ENCODE peak calls at places on chromosomes 1 and 21, in six cellular contexts. One of them, this sample, is unnamed.

GRCh38 chr1:171917361-171917760 is 76.1 kb downstream of the DNM3 start:
- DNase-seq in GM23338: no peak
- DNase-seq in HCT116: no peak
- DNase-seq in PC-3: no peak
- DNase-seq in neural progenitor cell: no peak
- DNase-seq in MM.1S: no peak
- DNase-seq in this sample: no peak

GRCh38 chr1:184418955-184419733 is 32.3 kb downstream of the C1orf21 start:
- DNase-seq in HCT116: no peak
- DNase-seq in GM23338: no peak
- DNase-seq in neural progenitor cell: no peak
- DNase-seq in MM.1S: no peak
- DNase-seq in PC-3: peak
- DNase-seq in this sample: no peak

GRCh38 chr21:41786521-41786987 is 19.7 kb upstream of the RIPK4 start:
- DNase-seq in GM23338: no peak
- DNase-seq in HCT116: no peak
- DNase-seq in neural progenitor cell: no peak
- DNase-seq in PC-3: peak
- DNase-seq in MM.1S: no peak
- DNase-seq in this sample: peak

GRCh38 chr1:157485793-157486192 is 66.5 kb downstream of the FCRL5 start:
- DNase-seq in HCT116: no peak
- DNase-seq in MM.1S: no peak
- DNase-seq in neural progenitor cell: no peak
- DNase-seq in GM23338: no peak
- DNase-seq in PC-3: no peak
- DNase-seq in this sample: no peak

GRCh38 chr1:41284121-41284520 is 42.0 kb upstream of the SCMH1 start:
- DNase-seq in neural progenitor cell: no peak
- DNase-seq in GM23338: no peak
- DNase-seq in MM.1S: no peak
- DNase-seq in HCT116: no peak
- DNase-seq in PC-3: no peak
- DNase-seq in this sample: no peak

GRCh38 chr1:1304331-1305299 is 3.1 kb downstream of the ACAP3 start:
- DNase-seq in MM.1S: no peak
- DNase-seq in HCT116: no peak
- DNase-seq in GM23338: peak
- DNase-seq in neural progenitor cell: peak
- DNase-seq in PC-3: no peak
- DNase-seq in this sample: peak

GRCh38 chr1:159318784-159319551 is 16.8 kb downstream of the FCER1A start:
- DNase-seq in GM23338: no peak
- DNase-seq in HCT116: no peak
- DNase-seq in MM.1S: peak
- DNase-seq in PC-3: no peak
- DNase-seq in neural progenitor cell: no peak
- DNase-seq in this sample: no peak

GRCh38 chr1:9080704-9081291 is 11.4 kb upstream of the SLC2A5 start:
- DNase-seq in HCT116: peak
- DNase-seq in MM.1S: peak
- DNase-seq in neural progenitor cell: no peak
- DNase-seq in PC-3: peak
- DNase-seq in GM23338: no peak
- DNase-seq in this sample: no peak

GRCh38 chr1:8586438-8586837 is 231.0 kb downstream of the RERE start:
- DNase-seq in PC-3: no peak
- DNase-seq in GM23338: no peak
- DNase-seq in MM.1S: no peak
- DNase-seq in HCT116: no peak
- DNase-seq in neural progenitor cell: no peak
- DNase-seq in this sample: no peak

GRCh38 chr1:167057297-167057688 is 32.9 kb downstream of the GPA33 start:
- DNase-seq in HCT116: peak
- DNase-seq in MM.1S: peak
- DNase-seq in GM23338: peak
- DNase-seq in neural progenitor cell: peak
- DNase-seq in PC-3: peak
- DNase-seq in this sample: peak

GRCh38 chr1:224559971-224560728 is 56.0 kb upstream of the CNIH3 start:
- DNase-seq in MM.1S: no peak
- DNase-seq in PC-3: peak
- DNase-seq in HCT116: no peak
- DNase-seq in GM23338: no peak
- DNase-seq in neural progenitor cell: no peak
- DNase-seq in this sample: peak

GRCh38 chr1:172630868-172631267 is 28.0 kb upstream of the FASLG start:
- DNase-seq in GM23338: no peak
- DNase-seq in MM.1S: no peak
- DNase-seq in neural progenitor cell: no peak
- DNase-seq in HCT116: no peak
- DNase-seq in PC-3: peak
- DNase-seq in this sample: peak

GRCh38 chr1:201742476-201742875 is 86.5 kb upstream of the IPO9 start:
- DNase-seq in MM.1S: no peak
- DNase-seq in neural progenitor cell: peak
- DNase-seq in HCT116: no peak
- DNase-seq in GM23338: no peak
- DNase-seq in PC-3: no peak
- DNase-seq in this sample: peak

GRCh38 chr1:24027838-24028468 is 47.8 kb upstream of the SRSF10 start:
- DNase-seq in MM.1S: peak
- DNase-seq in HCT116: no peak
- DNase-seq in PC-3: peak
- DNase-seq in neural progenitor cell: no peak
- DNase-seq in GM23338: peak
- DNase-seq in this sample: peak

GRCh38 chr1:115908565-115909334 is 67.6 kb upstream of the SLC22A15 start:
- DNase-seq in neural progenitor cell: peak
- DNase-seq in PC-3: no peak
- DNase-seq in GM23338: no peak
- DNase-seq in HCT116: no peak
- DNase-seq in MM.1S: no peak
- DNase-seq in this sample: no peak

GRCh38 chr21:41622831-41623548 is 115.0 kb upstream of the TMPRSS2 start:
- DNase-seq in MM.1S: no peak
- DNase-seq in neural progenitor cell: no peak
- DNase-seq in PC-3: peak
- DNase-seq in HCT116: no peak
- DNase-seq in GM23338: no peak
- DNase-seq in this sample: peak

GRCh38 chr1:209405183-209405823 is 178.2 kb upstream of the CAMK1G start:
- DNase-seq in PC-3: peak
- DNase-seq in neural progenitor cell: no peak
- DNase-seq in MM.1S: no peak
- DNase-seq in HCT116: no peak
- DNase-seq in GM23338: peak
- DNase-seq in this sample: peak

GRCh38 chr1:45840704-45841103 is 37.3 kb downstream of the MAST2 start:
- DNase-seq in MM.1S: no peak
- DNase-seq in HCT116: no peak
- DNase-seq in GM23338: no peak
- DNase-seq in neural progenitor cell: no peak
- DNase-seq in PC-3: peak
- DNase-seq in this sample: peak

GRCh38 chr1:224733021-224733911 is 117.1 kb downstream of the CNIH3 start:
- DNase-seq in neural progenitor cell: peak
- DNase-seq in MM.1S: no peak
- DNase-seq in HCT116: no peak
- DNase-seq in GM23338: no peak
- DNase-seq in PC-3: peak
- DNase-seq in this sample: peak

GRCh38 chr1:237269938-237270337 is 228.0 kb downstream of the RYR2 start:
- DNase-seq in MM.1S: no peak
- DNase-seq in GM23338: no peak
- DNase-seq in neural progenitor cell: no peak
- DNase-seq in PC-3: no peak
- DNase-seq in HCT116: no peak
- DNase-seq in this sample: no peak

GRCh38 chr1:107358611-107359342 is 217.9 kb downstream of the NTNG1 start:
- DNase-seq in neural progenitor cell: no peak
- DNase-seq in PC-3: peak
- DNase-seq in MM.1S: no peak
- DNase-seq in HCT116: no peak
- DNase-seq in GM23338: no peak
- DNase-seq in this sample: peak

DNA sequence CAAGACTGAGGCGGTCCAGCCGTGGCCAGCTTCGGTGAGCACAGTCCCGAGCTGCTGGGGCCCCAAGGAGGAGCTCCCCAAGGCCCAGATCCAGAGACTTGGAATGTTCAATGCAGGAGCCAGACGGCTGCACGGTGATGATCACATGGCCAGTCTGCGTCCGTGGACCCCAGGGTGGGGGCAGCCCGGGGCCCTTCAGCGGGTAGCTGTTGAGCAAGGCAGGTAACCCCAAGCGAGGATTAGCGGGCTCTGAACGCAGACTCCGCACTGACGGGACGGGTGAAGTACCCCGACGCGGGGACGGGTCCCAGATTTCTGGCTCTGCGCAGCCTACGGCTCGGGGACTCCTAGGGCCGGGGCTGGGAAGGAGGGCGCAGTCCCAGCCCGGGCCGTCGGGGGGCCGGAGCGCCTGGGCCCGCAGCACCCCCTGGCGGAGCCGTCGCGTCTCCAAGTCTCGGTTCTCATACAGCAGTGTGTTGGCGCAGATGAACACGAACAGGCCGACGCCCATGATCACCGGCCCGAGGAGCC is 2.7 kb downstream of the TMEM200B start:
- DNase-seq in PC-3: no peak
- DNase-seq in HCT116: peak
- DNase-seq in MM.1S: no peak
- DNase-seq in neural progenitor cell: peak
- DNase-seq in GM23338: peak
- DNase-seq in this sample: peak
- TF ChIP-seq EZH2phosphoT487 in PC-3: no peak
- TF ChIP-seq EZH2phosphoT487 in HCT116: no peak
- TF ChIP-seq EZH2phosphoT487 in MM.1S: no peak
- TF ChIP-seq EZH2phosphoT487 in neural progenitor cell: no peak
- TF ChIP-seq EZH2phosphoT487 in GM23338: no peak
- TF ChIP-seq EZH2phosphoT487 in this sample: no peak

GRCh38 chr1:50659107-50659628 is 235.9 kb upstream of the DMRTA2 start:
- DNase-seq in GM23338: no peak
- DNase-seq in PC-3: no peak
- DNase-seq in neural progenitor cell: no peak
- DNase-seq in MM.1S: no peak
- DNase-seq in HCT116: no peak
- DNase-seq in this sample: no peak
- TF ChIP-seq EZH2phosphoT487 in GM23338: no peak
- TF ChIP-seq EZH2phosphoT487 in PC-3: no peak
- TF ChIP-seq EZH2phosphoT487 in neural progenitor cell: no peak
- TF ChIP-seq EZH2phosphoT487 in MM.1S: no peak
- TF ChIP-seq EZH2phosphoT487 in HCT116: no peak
- TF ChIP-seq EZH2phosphoT487 in this sample: no peak

GRCh38 chr21:29155118-29155932 is 24.9 kb downstream of the MAP3K7CL start:
- DNase-seq in neural progenitor cell: peak
- DNase-seq in HCT116: no peak
- DNase-seq in GM23338: peak
- DNase-seq in MM.1S: no peak
- DNase-seq in PC-3: peak
- DNase-seq in this sample: peak
- TF ChIP-seq EZH2phosphoT487 in neural progenitor cell: no peak
- TF ChIP-seq EZH2phosphoT487 in HCT116: no peak
- TF ChIP-seq EZH2phosphoT487 in GM23338: no peak
- TF ChIP-seq EZH2phosphoT487 in MM.1S: no peak
- TF ChIP-seq EZH2phosphoT487 in PC-3: no peak
- TF ChIP-seq EZH2phosphoT487 in this sample: no peak

GRCh38 chr1:6358144-6358624 is 35.4 kb downstream of the ACOT7 start:
- DNase-seq in MM.1S: no peak
- DNase-seq in neural progenitor cell: no peak
- DNase-seq in PC-3: no peak
- DNase-seq in GM23338: no peak
- DNase-seq in HCT116: no peak
- DNase-seq in this sample: peak
- TF ChIP-seq EZH2phosphoT487 in MM.1S: no peak
- TF ChIP-seq EZH2phosphoT487 in neural progenitor cell: no peak
- TF ChIP-seq EZH2phosphoT487 in PC-3: no peak
- TF ChIP-seq EZH2phosphoT487 in GM23338: no peak
- TF ChIP-seq EZH2phosphoT487 in HCT116: no peak
- TF ChIP-seq EZH2phosphoT487 in this sample: no peak

This sample was measured in GM23248.